ENCODE peak calls at places on chromosomes 1 and 21, in four cellular contexts. Q, X, N and Z are unnamed samples.

GRCh38 chr1:231093158-231093922 is 53.3 kb upstream of the FAM89A start:
- DNase-seq in Q (no peak), X (no peak), N (no peak), Z (no peak)

GRCh38 chr1:44568128-44568900 is 106.0 kb downstream of the TMEM53 start:
- DNase-seq in Q (no peak), X (no peak), N (no peak), Z (no peak)

GRCh38 chr1:5099018-5099417 is 444.6 kb downstream of the AJAP1 start:
- DNase-seq in Q (no peak), X (no peak), N (no peak), Z (no peak)

GRCh38 chr21:37195078-37195477 is 72.1 kb downstream of the VPS26C start:
- DNase-seq in Q (no peak), X (no peak), N (no peak), Z (no peak)

GRCh38 chr1:229298887-229299503 is 28.1 kb downstream of the RAB4A start:
- DNase-seq in Q (no peak), X (no peak), N (no peak), Z (no peak)

GRCh38 chr1:169890761-169891538 is 2.7 kb downstream of the SCYL3 start:
- DNase-seq in Q (peak), X (no peak), N (no peak), Z (peak)

GRCh38 chr1:167602840-167603239 is 27.2 kb upstream of the RCSD1 start:
- DNase-seq in Q (no peak), X (no peak), N (no peak), Z (peak)

GRCh38 chr1:45446950-45447672 is 43.9 kb downstream of the TESK2 start:
- DNase-seq in Q (no peak), X (no peak), N (no peak), Z (no peak)

GRCh38 chr1:100313382-100313781 is 38.9 kb upstream of the CDC14A start:
- DNase-seq in Q (no peak), X (no peak), N (no peak), Z (no peak)

GRCh38 chr1:226236826-226237225 is 13.4 kb downstream of the MIXL1 start:
- DNase-seq in Q (no peak), X (no peak), N (no peak), Z (no peak)

GRCh38 chr21:37627561-37627960 is 261.0 kb downstream of the DYRK1A start:
- DNase-seq in Q (no peak), X (no peak), N (no peak), Z (no peak)

GRCh38 chr21:38982096-38982495 is 176.4 kb downstream of the ETS2 start:
- DNase-seq in Q (no peak), X (no peak), N (no peak), Z (no peak)

GRCh38 chr1:13817906-13818305 is 117.9 kb downstream of the PRDM2 start:
- DNase-seq in Q (peak), X (no peak), N (no peak), Z (peak)

GRCh38 chr21:44759628-44760285 is 41.9 kb downstream of the UBE2G2 start:
- DNase-seq in Q (no peak), X (no peak), N (no peak), Z (no peak)

GRCh38 chr1:49465486-49466185 is 558.1 kb downstream of the AGBL4 start:
- DNase-seq in Q (no peak), X (no peak), N (no peak), Z (no peak)

GRCh38 chr1:186864296-186864695 is 35.5 kb downstream of the PLA2G4A start:
- DNase-seq in Q (no peak), X (no peak), N (no peak), Z (no peak)

GRCh38 chr1:89627596-89627962 is 5.3 kb upstream of the LRRC8C start:
- DNase-seq in Q (no peak), X (no peak), N (no peak), Z (no peak)

GRCh38 chr1:59967141-59967697 is 40.6 kb upstream of the CYP2J2 start:
- DNase-seq in Q (no peak), X (no peak), N (no peak), Z (no peak)

GRCh38 chr1:223142795-223143759 is at the start of gene TLR5:
- DNase-seq in Q (peak), X (peak), N (no peak), Z (peak)

GRCh38 chr1:42165511-42166210 is 1.1 kb upstream of the GUCA2A start:
- DNase-seq in Q (peak), X (no peak), N (no peak), Z (peak)

GRCh38 chr1:18945401-18945849 is 11.1 kb downstream of the IFFO2 start:
- DNase-seq in Q (no peak), X (peak), N (no peak), Z (no peak)

GRCh38 chr1:108553910-108554309 is 6.0 kb upstream of the EEIG2 start:
- DNase-seq in Q (no peak), X (no peak), N (no peak), Z (no peak)

GRCh38 chr1:63662056-63662836 is 69.0 kb downstream of the PGM1 start:
- DNase-seq in Q (no peak), X (no peak), N (no peak), Z (peak)

GRCh38 chr1:19066248-19066873 is 109.9 kb upstream of the IFFO2 start:
- DNase-seq in Q (peak), X (no peak), N (no peak), Z (no peak)

GRCh38 chr21:28961927-28962326 is 30.8 kb downstream of the LTN1 start:
- DNase-seq in Q (no peak), X (no peak), N (no peak), Z (no peak)

GRCh38 chr1:78303620-78304019 is 187.2 kb upstream of the PTGFR start:
- DNase-seq in Q (peak), X (peak), N (no peak), Z (peak)

GRCh38 chr1:235908742-235909520 is 42.2 kb upstream of the LYST start:
- DNase-seq in Q (no peak), X (no peak), N (no peak), Z (no peak)

GRCh38 chr1:91871994-91872393 is 14.0 kb downstream of the TGFBR3 start:
- DNase-seq in Q (no peak), X (no peak), N (no peak), Z (no peak)

GRCh38 chr1:165925498-165926079 is 98.2 kb downstream of the UCK2 start:
- DNase-seq in Q (no peak), X (no peak), N (no peak), Z (peak)

GRCh38 chr1:86450847-86451246 is 17.9 kb upstream of the CLCA1 start:
- DNase-seq in Q (no peak), X (no peak), N (no peak), Z (no peak)

GRCh38 chr1:234667891-234668576 is 58.1 kb upstream of the IRF2BP2 start:
- DNase-seq in Q (no peak), X (no peak), N (no peak), Z (no peak)

GRCh38 chr1:220748091-220748934 is at the start of gene MTARC2:
- DNase-seq in Q (peak), X (peak), N (no peak), Z (peak)

GRCh38 chr1:81803423-81804103 is 2.8 kb downstream of the ADGRL2 start:
- DNase-seq in Q (peak), X (no peak), N (no peak), Z (no peak)

GRCh38 chr21:46564391-46564790 is 40.5 kb downstream of the S100B start:
- DNase-seq in Q (no peak), X (no peak), N (peak), Z (no peak)

GRCh38 chr21:36135391-36136094 is 664 bp downstream of the CBR3 start:
- DNase-seq in Q (peak), X (peak), N (no peak), Z (peak)

GRCh38 chr1:9161963-9162362 is 33.1 kb upstream of the GPR157 start:
- DNase-seq in Q (peak), X (no peak), N (no peak), Z (no peak)

GRCh38 chr1:15459771-15460719 is 3.5 kb downstream of the CELA2A start:
- DNase-seq in Q (peak), X (no peak), N (no peak), Z (no peak)

GRCh38 chr1:232678185-232678886 is 48.4 kb upstream of the SIPA1L2 start:
- DNase-seq in Q (peak), X (no peak), N (no peak), Z (no peak)

DNA sequence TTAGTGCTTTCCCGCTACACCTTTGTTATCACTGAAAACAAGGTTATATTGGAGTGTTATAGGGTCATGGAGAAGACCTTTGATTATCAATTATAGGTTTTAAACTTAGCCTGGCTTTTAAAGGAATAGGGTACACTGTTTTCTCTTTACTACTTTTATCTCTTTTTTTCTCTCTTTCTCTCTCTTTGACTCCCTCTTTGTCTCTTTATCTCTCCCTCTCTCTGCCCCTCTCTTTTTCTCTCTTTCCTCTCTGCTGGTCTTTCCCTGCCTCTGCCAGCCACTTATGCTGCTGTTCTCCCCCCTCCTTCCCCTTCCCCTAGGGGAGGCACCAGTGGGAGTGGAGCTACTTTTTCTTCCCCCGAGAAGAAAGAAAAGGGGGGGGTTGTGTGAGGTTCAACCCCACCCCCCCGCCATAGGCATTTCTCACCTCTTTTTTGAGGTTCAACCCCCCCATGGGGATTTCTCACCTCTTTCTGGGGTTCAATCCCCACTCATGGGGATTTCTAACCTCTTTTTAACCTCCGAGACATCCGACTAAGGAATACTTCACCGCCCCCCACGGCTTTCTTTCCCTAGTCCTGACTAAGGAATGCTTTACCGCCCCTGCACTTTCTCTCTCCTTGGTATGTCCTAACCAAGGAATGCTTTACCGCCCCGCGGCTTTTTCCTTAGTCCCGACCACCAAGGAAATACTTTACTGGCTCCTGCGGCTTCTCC is 17.2 kb upstream of the ZBTB8B start:
- DNase-seq in Q (no peak), X (peak), N (no peak), Z (no peak)
- H3K4me3 ChIP-seq in Q (no peak), X (peak), N (peak), Z (no peak)

DNA sequence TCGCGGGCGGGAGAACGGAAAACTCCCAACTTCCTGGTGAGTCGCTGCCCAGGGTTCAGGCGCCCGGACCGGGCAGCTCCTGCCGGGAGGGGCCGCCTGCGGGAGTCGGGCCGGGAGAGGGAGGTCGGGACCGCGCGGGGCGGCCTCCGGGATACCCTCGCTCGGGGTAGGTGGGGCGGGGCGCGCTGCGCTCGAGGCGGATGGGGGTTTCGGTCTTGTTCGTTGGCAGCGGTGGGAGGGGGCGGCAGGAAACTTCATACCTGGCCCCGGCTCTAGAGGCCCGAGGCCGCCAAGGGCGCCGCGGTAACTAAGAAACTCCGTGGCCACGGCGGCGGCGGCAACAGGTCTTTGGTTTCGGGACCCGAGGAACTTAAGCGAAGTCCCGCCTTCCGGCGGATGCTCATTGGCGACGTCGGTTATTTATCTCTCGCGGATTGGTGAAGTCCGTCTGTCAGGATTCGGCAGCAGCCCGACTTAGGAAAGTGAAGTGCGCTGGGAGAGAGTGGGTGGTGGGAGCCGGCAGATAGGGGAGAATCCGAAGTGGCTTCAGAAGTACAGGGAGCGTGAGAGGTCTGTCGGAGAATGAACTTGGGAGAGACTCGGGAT is 546 bp downstream of the NEK7 start:
- DNase-seq in Q (peak), X (peak), N (no peak), Z (peak)
- TF ChIP-seq POLR2A in Q (peak), X (peak), N (peak), Z (no peak)

DNA sequence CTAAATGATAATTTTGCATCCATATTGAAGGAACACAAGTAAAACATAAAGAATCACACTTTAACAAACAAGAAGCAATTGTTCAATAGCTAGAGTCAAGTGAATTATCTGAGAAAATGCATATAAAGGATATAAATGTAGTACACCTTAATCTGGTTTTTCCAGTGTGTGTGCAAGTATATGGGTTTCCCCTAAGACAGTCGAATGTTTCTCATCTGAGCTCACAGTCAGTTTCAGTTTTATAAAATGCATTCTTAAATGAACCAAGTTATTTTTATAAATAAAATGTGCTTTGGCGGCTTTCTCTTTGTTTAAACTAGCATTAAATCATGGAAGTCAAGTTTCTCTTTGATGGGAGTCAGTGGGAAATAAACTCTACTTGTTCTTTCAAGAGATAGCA is 125.9 kb downstream of the PTPRC start:
- DNase-seq in Q (no peak), X (no peak), N (no peak), Z (no peak)
- H3K4me3 ChIP-seq in Q (no peak), X (no peak), N (no peak), Z (no peak)

GRCh38 chr1:150568567-150568966 is 10.8 kb downstream of the MCL1 start:
- DNase-seq in Q (no peak), X (peak), N (no peak), Z (no peak)
- TF ChIP-seq POLR2A in Q (no peak), X (no peak), N (no peak), Z (no peak)

GRCh38 chr1:56576880-56577858 is 2.2 kb downstream of the PLPP3 start:
- DNase-seq in Q (peak), X (no peak), N (no peak), Z (no peak)

GRCh38 chr1:56575865-56576264 is 3.5 kb downstream of the PLPP3 start:
- DNase-seq in Q (no peak), X (no peak), N (no peak), Z (no peak)

GRCh38 chr1:56573311-56573710 is 6.1 kb downstream of the PLPP3 start:
- DNase-seq in Q (no peak), X (peak), N (no peak), Z (no peak)

GRCh38 chr1:56572334-56573050 is 6.9 kb downstream of the PLPP3 start:
- DNase-seq in Q (no peak), X (no peak), N (no peak), Z (no peak)

DNA sequence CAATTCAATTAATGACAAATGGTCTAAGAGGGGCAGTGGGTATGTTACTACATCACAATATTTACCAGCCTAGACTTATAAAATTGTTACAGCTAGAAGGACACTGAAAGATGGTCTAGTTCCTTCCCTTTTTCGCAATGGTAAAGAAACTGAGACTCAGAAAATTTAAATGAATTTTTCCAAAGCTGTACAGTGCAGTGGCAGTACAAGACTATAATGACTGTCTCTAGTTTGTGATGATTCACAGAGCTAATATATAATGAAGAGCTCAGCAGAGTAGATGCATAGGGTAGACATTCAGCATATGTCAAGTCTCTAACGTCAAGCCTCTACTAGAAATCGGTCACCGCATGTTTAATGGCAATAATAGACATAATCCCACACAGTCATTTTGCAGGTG is 4.6 kb downstream of the PLPP3 start:
- DNase-seq in Q (no peak), X (no peak), N (no peak), Z (no peak)
- H3K4me3 ChIP-seq in Q (no peak), X (peak), N (peak), Z (no peak)